ENCODE peak calls at places on chromosomes 2 and 18, in nine cellular contexts. One of them, this sample, is unnamed.
A peak's percentile ranks its signal among the peaks of the same experiment; 100 is the strongest.

GRCh38 chr2:226835420-226835795 is 446 bp upstream of the RHBDD1 start:
- DNase-seq in cerebellar nuclear complex: no peak
- DNase-seq in fibroblast of lung: no peak
- DNase-seq in cerebellum: peak; percentile 42
- DNase-seq in WTC11: peak; percentile 64
- DNase-seq in CD4-positive, alpha-beta T cell: no peak
- DNase-seq in left cardiac atrium: no peak
- DNase-seq in A549: peak; percentile 20
- DNase-seq in AML-193: no peak
- DNase-seq in this sample: no peak

GRCh38 chr18:26164571-26164970 is 30.9 kb downstream of the PSMA8 start:
- DNase-seq in fibroblast of lung: no peak
- DNase-seq in AML-193: no peak
- DNase-seq in left cardiac atrium: no peak
- DNase-seq in WTC11: no peak
- DNase-seq in CD4-positive, alpha-beta T cell: no peak
- DNase-seq in cerebellar nuclear complex: no peak
- DNase-seq in A549: no peak
- DNase-seq in cerebellum: no peak
- DNase-seq in this sample: no peak

GRCh38 chr2:225276207-225276606 is 123.3 kb upstream of the NYAP2 start:
- DNase-seq in fibroblast of lung: no peak
- DNase-seq in left cardiac atrium: no peak
- DNase-seq in cerebellum: no peak
- DNase-seq in AML-193: no peak
- DNase-seq in cerebellar nuclear complex: no peak
- DNase-seq in CD4-positive, alpha-beta T cell: no peak
- DNase-seq in WTC11: no peak
- DNase-seq in A549: no peak
- DNase-seq in this sample: no peak

GRCh38 chr2:31945572-31945935 is 65.3 kb downstream of the MEMO1 start:
- DNase-seq in WTC11: no peak
- DNase-seq in AML-193: no peak
- DNase-seq in A549: no peak
- DNase-seq in cerebellum: no peak
- DNase-seq in left cardiac atrium: no peak
- DNase-seq in CD4-positive, alpha-beta T cell: no peak
- DNase-seq in fibroblast of lung: no peak
- DNase-seq in cerebellar nuclear complex: no peak
- DNase-seq in this sample: no peak

GRCh38 chr2:10961490-10961875 is 49.7 kb downstream of the KCNF1 start:
- DNase-seq in AML-193: no peak
- DNase-seq in left cardiac atrium: no peak
- DNase-seq in CD4-positive, alpha-beta T cell: no peak
- DNase-seq in fibroblast of lung: no peak
- DNase-seq in cerebellum: no peak
- DNase-seq in WTC11: no peak
- DNase-seq in cerebellar nuclear complex: no peak
- DNase-seq in A549: no peak
- DNase-seq in this sample: no peak

GRCh38 chr2:46803551-46803885 is 112.1 kb downstream of the MCFD2 start:
- DNase-seq in A549: no peak
- DNase-seq in cerebellar nuclear complex: no peak
- DNase-seq in AML-193: no peak
- DNase-seq in fibroblast of lung: no peak
- DNase-seq in WTC11: no peak
- DNase-seq in left cardiac atrium: no peak
- DNase-seq in cerebellum: peak; percentile 55
- DNase-seq in CD4-positive, alpha-beta T cell: no peak
- DNase-seq in this sample: no peak

GRCh38 chr2:140851258-140851657 is 1279.6 kb downstream of the LRP1B start:
- DNase-seq in WTC11: no peak
- DNase-seq in cerebellar nuclear complex: no peak
- DNase-seq in fibroblast of lung: no peak
- DNase-seq in left cardiac atrium: no peak
- DNase-seq in A549: no peak
- DNase-seq in AML-193: no peak
- DNase-seq in CD4-positive, alpha-beta T cell: no peak
- DNase-seq in cerebellum: no peak
- DNase-seq in this sample: no peak

GRCh38 chr18:22179174-22179573 is 9.8 kb downstream of the GATA6 start:
- DNase-seq in cerebellum: no peak
- DNase-seq in cerebellar nuclear complex: no peak
- DNase-seq in left cardiac atrium: no peak
- DNase-seq in A549: no peak
- DNase-seq in AML-193: no peak
- DNase-seq in fibroblast of lung: peak; percentile 27
- DNase-seq in WTC11: no peak
- DNase-seq in CD4-positive, alpha-beta T cell: no peak
- DNase-seq in this sample: no peak

GRCh38 chr2:54287532-54287931 is 31.5 kb upstream of the TSPYL6 start:
- DNase-seq in AML-193: no peak
- DNase-seq in cerebellum: no peak
- DNase-seq in cerebellar nuclear complex: no peak
- DNase-seq in A549: no peak
- DNase-seq in WTC11: no peak
- DNase-seq in CD4-positive, alpha-beta T cell: no peak
- DNase-seq in fibroblast of lung: no peak
- DNase-seq in left cardiac atrium: peak; percentile 23
- DNase-seq in this sample: no peak

GRCh38 chr2:238684362-238685326 is 163.2 kb upstream of the TWIST2 start:
- DNase-seq in A549: peak; percentile 97
- DNase-seq in cerebellar nuclear complex: no peak
- DNase-seq in fibroblast of lung: peak; percentile 99
- DNase-seq in WTC11: no peak
- DNase-seq in CD4-positive, alpha-beta T cell: no peak
- DNase-seq in cerebellum: no peak
- DNase-seq in AML-193: no peak
- DNase-seq in left cardiac atrium: peak; percentile 60
- DNase-seq in this sample: no peak

GRCh38 chr2:164538250-164538866 is 82.9 kb downstream of the GRB14 start:
- DNase-seq in CD4-positive, alpha-beta T cell: no peak
- DNase-seq in AML-193: peak; percentile 17
- DNase-seq in cerebellum: peak; percentile 2
- DNase-seq in WTC11: no peak
- DNase-seq in A549: peak; percentile 55
- DNase-seq in left cardiac atrium: no peak
- DNase-seq in fibroblast of lung: peak; percentile 27
- DNase-seq in cerebellar nuclear complex: no peak
- DNase-seq in this sample: no peak

GRCh38 chr2:213089438-213089837 is 62.0 kb downstream of the IKZF2 start:
- DNase-seq in cerebellum: no peak
- DNase-seq in WTC11: no peak
- DNase-seq in AML-193: no peak
- DNase-seq in fibroblast of lung: no peak
- DNase-seq in CD4-positive, alpha-beta T cell: no peak
- DNase-seq in cerebellar nuclear complex: no peak
- DNase-seq in A549: no peak
- DNase-seq in left cardiac atrium: no peak
- DNase-seq in this sample: no peak

GRCh38 chr2:54455584-54456525 is at the start of gene SPTBN1:
- DNase-seq in CD4-positive, alpha-beta T cell: no peak
- DNase-seq in AML-193: no peak
- DNase-seq in cerebellum: peak; percentile 95
- DNase-seq in left cardiac atrium: peak; percentile 92
- DNase-seq in WTC11: peak; percentile 89
- DNase-seq in A549: peak; percentile 76
- DNase-seq in fibroblast of lung: peak; percentile 93
- DNase-seq in cerebellar nuclear complex: no peak
- DNase-seq in this sample: peak; percentile 80

GRCh38 chr2:70354264-70354949 is 52.5 kb upstream of the FAM136A start:
- DNase-seq in cerebellum: no peak
- DNase-seq in fibroblast of lung: no peak
- DNase-seq in CD4-positive, alpha-beta T cell: no peak
- DNase-seq in left cardiac atrium: no peak
- DNase-seq in WTC11: no peak
- DNase-seq in AML-193: no peak
- DNase-seq in A549: no peak
- DNase-seq in cerebellar nuclear complex: no peak
- DNase-seq in this sample: no peak

GRCh38 chr18:26088482-26088881 is 1.9 kb downstream of the SS18 start:
- DNase-seq in AML-193: no peak
- DNase-seq in WTC11: no peak
- DNase-seq in left cardiac atrium: no peak
- DNase-seq in A549: no peak
- DNase-seq in cerebellar nuclear complex: no peak
- DNase-seq in fibroblast of lung: peak; percentile 12
- DNase-seq in CD4-positive, alpha-beta T cell: no peak
- DNase-seq in cerebellum: no peak
- DNase-seq in this sample: no peak

GRCh38 chr2:88036162-88036561 is 19.4 kb downstream of the KRCC1 start:
- DNase-seq in CD4-positive, alpha-beta T cell: no peak
- DNase-seq in fibroblast of lung: no peak
- DNase-seq in WTC11: no peak
- DNase-seq in cerebellum: no peak
- DNase-seq in AML-193: no peak
- DNase-seq in left cardiac atrium: no peak
- DNase-seq in A549: no peak
- DNase-seq in cerebellar nuclear complex: no peak
- DNase-seq in this sample: no peak

GRCh38 chr2:132779206-132779605 is 109.2 kb upstream of the LYPD1 start:
- DNase-seq in A549: no peak
- DNase-seq in fibroblast of lung: no peak
- DNase-seq in left cardiac atrium: no peak
- DNase-seq in cerebellar nuclear complex: no peak
- DNase-seq in cerebellum: no peak
- DNase-seq in CD4-positive, alpha-beta T cell: no peak
- DNase-seq in WTC11: no peak
- DNase-seq in AML-193: no peak
- DNase-seq in this sample: no peak

GRCh38 chr18:74630804-74631203 is 33.1 kb downstream of the ZNF407 start:
- DNase-seq in cerebellar nuclear complex: no peak
- DNase-seq in fibroblast of lung: no peak
- DNase-seq in left cardiac atrium: no peak
- DNase-seq in CD4-positive, alpha-beta T cell: no peak
- DNase-seq in WTC11: no peak
- DNase-seq in A549: no peak
- DNase-seq in AML-193: no peak
- DNase-seq in cerebellum: no peak
- DNase-seq in this sample: no peak